ENCODE peak calls at places on chromosomes 1 and 21, in eight cellular contexts. T, P, X, N, F, K, G and H are unnamed samples.

GRCh38 chr1:207824691-207825090 is 72.8 kb downstream of the CD46 start:
- DNase-seq in T (no peak), P (no peak), X (no peak), N (no peak), F (peak; percentile 49), K (no peak), G (no peak), H (no peak)

GRCh38 chr1:213669964-213670691 is 317.6 kb upstream of the PROX1 start:
- DNase-seq in T (no peak), P (no peak), X (no peak), N (peak; percentile 64), F (no peak), K (no peak), G (no peak), H (no peak)

GRCh38 chr1:26471498-26472329 is 526 bp upstream of the HMGN2 start:
- DNase-seq in T (peak; percentile 59), P (peak; percentile 45), X (peak; percentile 86), N (peak; percentile 84), F (no peak), K (peak; percentile 91), G (peak; percentile 94), H (peak; percentile 32)

GRCh38 chr21:41361786-41362604 is at the start of gene MX2:
- DNase-seq in T (peak; percentile 82), P (peak; percentile 85), X (peak; percentile 79), N (no peak), F (no peak), K (peak; percentile 91), G (peak; percentile 91), H (peak; percentile 42)

GRCh38 chr1:27659497-27660299 is 12.3 kb downstream of the IFI6 start:
- DNase-seq in T (peak; percentile 91), P (peak; percentile 97), X (peak; percentile 98), N (peak; percentile 97), F (peak; percentile 94), K (no peak), G (peak; percentile 99), H (peak; percentile 63)

GRCh38 chr1:181062800-181063428 is 25.6 kb upstream of the IER5 start:
- DNase-seq in T (no peak), P (peak; percentile 38), X (no peak), N (no peak), F (no peak), K (no peak), G (no peak), H (no peak)

GRCh38 chr1:107874221-107874620 is 90.8 kb downstream of the VAV3 start:
- DNase-seq in T (no peak), P (no peak), X (no peak), N (no peak), F (no peak), K (no peak), G (no peak), H (no peak)

GRCh38 chr1:16906873-16907272 is 11.1 kb downstream of the RNU1-2 start:
- DNase-seq in T (no peak), P (no peak), X (no peak), N (no peak), F (no peak), K (no peak), G (no peak), H (no peak)

GRCh38 chr1:93437976-93438605 is 9.8 kb upstream of the FNBP1L start:
- DNase-seq in T (no peak), P (no peak), X (no peak), N (no peak), F (no peak), K (no peak), G (no peak), H (no peak)

GRCh38 chr1:78286686-78287085 is 204.1 kb upstream of the PTGFR start:
- DNase-seq in T (no peak), P (no peak), X (no peak), N (no peak), F (no peak), K (no peak), G (no peak), H (no peak)

GRCh38 chr1:166682588-166682987 is 156.7 kb upstream of the POGK start:
- DNase-seq in T (no peak), P (no peak), X (no peak), N (no peak), F (no peak), K (no peak), G (no peak), H (no peak)

GRCh38 chr1:3672971-3673361 is 20.6 kb downstream of the TP73 start:
- DNase-seq in T (no peak), P (no peak), X (peak; percentile 26), N (no peak), F (no peak), K (no peak), G (no peak), H (no peak)

GRCh38 chr1:239719642-239720258 is 333.4 kb downstream of the CHRM3 start:
- DNase-seq in T (no peak), P (peak; percentile 65), X (no peak), N (no peak), F (no peak), K (no peak), G (no peak), H (no peak)

GRCh38 chr1:117048431-117049133 is 11.5 kb upstream of the TTF2 start:
- DNase-seq in T (no peak), P (no peak), X (peak; percentile 44), N (no peak), F (no peak), K (no peak), G (peak; percentile 78), H (no peak)

GRCh38 chr1:47547753-47548152 is 109.9 kb downstream of the FOXD2 start:
- DNase-seq in T (no peak), P (no peak), X (no peak), N (no peak), F (no peak), K (no peak), G (no peak), H (no peak)

GRCh38 chr1:223714849-223715709 is 2.7 kb downstream of the CAPN2 start:
- DNase-seq in T (no peak), P (peak; percentile 26), X (no peak), N (no peak), F (no peak), K (no peak), G (no peak), H (no peak)

GRCh38 chr21:23574932-23575331 is 2032.3 kb downstream of the MRPL39 start:
- DNase-seq in T (no peak), P (no peak), X (no peak), N (no peak), F (no peak), K (no peak), G (no peak), H (no peak)

GRCh38 chr1:55071477-55071876 is 32.1 kb downstream of the PCSK9 start:
- DNase-seq in T (no peak), P (no peak), X (no peak), N (no peak), F (no peak), K (no peak), G (no peak), H (no peak)

GRCh38 chr1:88922214-88922613 is 30.8 kb upstream of the GTF2B start:
- DNase-seq in T (no peak), P (no peak), X (no peak), N (no peak), F (no peak), K (no peak), G (no peak), H (no peak)

GRCh38 chr1:88935522-88936222 is 44.3 kb upstream of the GTF2B start:
- DNase-seq in T (no peak), P (no peak), X (no peak), N (no peak), F (no peak), K (no peak), G (no peak), H (no peak)

GRCh38 chr1:245605480-245606156 is 450.8 kb downstream of the KIF26B start:
- DNase-seq in T (no peak), P (no peak), X (peak; percentile 56), N (no peak), F (no peak), K (no peak), G (no peak), H (no peak)

DNA sequence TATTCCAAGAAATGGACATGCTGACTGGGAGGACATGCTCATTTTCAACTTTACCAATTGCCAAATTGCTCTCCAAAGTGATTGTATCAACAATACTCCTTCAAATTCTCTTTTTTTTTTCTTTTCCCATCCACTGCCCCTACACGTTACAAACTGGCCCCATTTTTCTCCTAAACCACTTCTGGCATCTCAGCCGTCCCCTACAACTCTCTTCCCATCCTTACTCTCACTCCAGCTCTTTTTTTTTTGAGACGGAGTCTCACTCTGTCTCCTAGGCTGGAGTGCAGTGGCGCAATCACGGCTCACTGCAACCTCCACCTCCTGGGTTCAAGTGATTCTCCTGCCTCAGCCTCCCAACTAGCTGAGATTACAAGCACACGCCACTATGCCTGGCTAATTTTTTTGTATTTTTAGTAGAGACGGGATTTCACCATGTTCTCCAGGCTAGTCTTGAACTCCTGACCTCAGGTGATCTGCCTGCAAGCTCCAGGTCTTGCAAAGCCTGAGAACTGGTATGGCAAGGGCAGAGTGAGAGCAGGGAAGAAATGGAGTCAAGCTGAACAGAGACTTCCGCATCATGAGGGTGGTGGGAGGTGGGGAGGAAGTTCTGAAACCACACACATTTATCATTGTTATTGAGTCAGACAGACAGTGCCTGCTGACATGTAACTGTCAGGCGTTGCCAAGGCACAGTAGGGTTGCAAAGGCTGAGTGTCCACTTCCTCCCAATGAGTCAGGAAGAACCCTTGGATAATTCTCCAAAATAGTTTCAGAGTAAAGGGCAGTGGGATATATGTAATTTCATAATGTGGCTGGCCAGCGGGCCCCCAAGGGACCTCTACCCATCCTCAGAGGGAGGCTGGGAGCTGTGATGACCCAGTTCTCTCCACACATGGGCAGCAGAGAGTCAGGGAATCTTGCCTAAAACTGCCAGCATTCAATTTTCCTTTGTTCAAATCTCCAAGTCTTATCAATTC is 17.4 kb downstream of the CELA3A start:
- DNase-seq in T (no peak), P (peak; percentile 63), X (peak; percentile 41), N (no peak), F (no peak), K (no peak), G (peak; percentile 85), H (peak; percentile 49)
- TF ChIP-seq POLR2A in T (no peak), P (no peak), X (no peak), N (no peak), F (no peak), K (no peak), G (no peak), H (peak; percentile 36)

DNA sequence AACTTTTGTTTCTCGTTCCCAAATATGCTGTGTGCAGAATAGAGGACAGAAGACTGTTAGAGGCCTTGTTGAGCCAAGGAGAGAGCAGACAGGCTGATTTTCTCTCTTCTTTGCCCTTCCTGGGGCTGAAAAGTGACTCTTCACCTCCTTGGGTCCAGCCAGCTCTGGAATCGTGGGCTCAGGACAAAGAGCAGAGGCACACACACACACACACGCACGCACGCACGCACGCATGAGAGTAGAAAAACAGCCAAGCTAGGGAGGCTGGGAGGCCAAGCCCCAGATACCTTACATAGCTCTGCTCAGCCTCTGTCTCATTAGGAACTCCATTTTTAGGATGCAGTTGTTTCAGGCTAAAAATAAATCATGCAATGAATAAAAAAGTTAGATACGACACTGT is at the start of gene CASQ2:
- DNase-seq in T (no peak), P (no peak), X (peak; percentile 69), N (no peak), F (no peak), K (no peak), G (no peak), H (no peak)
- TF ChIP-seq POLR2A in T (no peak), P (no peak), X (no peak), N (no peak), F (no peak), K (no peak), G (no peak), H (no peak)

GRCh38 chr1:228494970-228495853 is 8.0 kb downstream of the RNF187 start:
- DNase-seq in T (no peak), P (no peak), X (no peak), N (no peak), F (no peak), K (no peak), G (no peak), H (no peak)
- TF ChIP-seq POLR2A in T (no peak), P (no peak), X (no peak), N (no peak), F (no peak), K (no peak), G (no peak), H (no peak)

GRCh38 chr1:221793439-221794078 is 51.7 kb upstream of the DUSP10 start:
- DNase-seq in T (no peak), P (peak; percentile 56), X (no peak), N (no peak), F (no peak), K (no peak), G (no peak), H (no peak)
- TF ChIP-seq POLR2A in T (no peak), P (no peak), X (no peak), N (no peak), F (no peak), K (no peak), G (no peak), H (peak; percentile 58)